ENCODE peak calls at places on chromosomes 4 and X, in six cellular contexts. Y is endothelial cell; R is GM20000; I is A549; B is epithelial cell of esophagus; N is CD8-positive, alpha-beta T cell. S is an unnamed sample.
A peak's percentile ranks its signal among the peaks of the same experiment; 100 is the strongest.

GRCh38 chrX:142233400-142233799 is 28.3 kb upstream of the MAGEC2 start:
- DNase-seq in Y (no peak), R (no peak), I (no peak), B (no peak), N (no peak), S (no peak)

GRCh38 chrX:104565791-104566687 is at the start of gene IL1RAPL2:
- DNase-seq in Y (peak; percentile 56), R (peak; percentile 11), I (peak; percentile 38), B (peak; percentile 62), N (no peak), S (peak; percentile 68)

GRCh38 chr4:40980318-40980883 is 230.6 kb downstream of the NSUN7 start:
- DNase-seq in Y (peak; percentile 6), R (peak; percentile 10), I (no peak), B (peak; percentile 48), N (no peak), S (no peak)

GRCh38 chr4:165198329-165198728 is 9.0 kb upstream of the KLHL2 start:
- DNase-seq in Y (no peak), R (no peak), I (no peak), B (peak; percentile 42), N (no peak), S (no peak)

GRCh38 chrX:104742345-104742744 is 176.3 kb downstream of the IL1RAPL2 start:
- DNase-seq in Y (no peak), R (no peak), I (no peak), B (peak; percentile 0), N (no peak), S (no peak)

GRCh38 chrX:105894721-105895120 is 72.4 kb downstream of the NRK start:
- DNase-seq in Y (no peak), R (no peak), I (no peak), B (no peak), N (no peak), S (no peak)

GRCh38 chr4:156188596-156188995 is 234.9 kb upstream of the CTSO start:
- DNase-seq in Y (no peak), R (no peak), I (no peak), B (no peak), N (no peak), S (no peak)

GRCh38 chr4:19034089-19034488 is 1012.5 kb upstream of the LCORL start:
- DNase-seq in Y (no peak), R (no peak), I (no peak), B (no peak), N (no peak), S (no peak)

GRCh38 chr4:4606321-4606720 is 64.5 kb upstream of the STX18 start:
- DNase-seq in Y (no peak), R (no peak), I (no peak), B (no peak), N (no peak), S (no peak)

GRCh38 chr4:2962614-2963184 is 507 bp downstream of the NOP14 start:
- DNase-seq in Y (peak; percentile 62), R (no peak), I (no peak), B (peak; percentile 48), N (no peak), S (peak; percentile 32)

GRCh38 chrX:148567779-148568178 is 67.4 kb downstream of the AFF2 start:
- DNase-seq in Y (no peak), R (no peak), I (no peak), B (no peak), N (no peak), S (no peak)

GRCh38 chr4:112343330-112343729 is 46.2 kb downstream of the ALPK1 start:
- DNase-seq in Y (no peak), R (no peak), I (no peak), B (no peak), N (no peak), S (no peak)

GRCh38 chrX:42247241-42247640 is 323.9 kb upstream of the CASK start:
- DNase-seq in Y (no peak), R (no peak), I (no peak), B (peak; percentile 14), N (no peak), S (no peak)

GRCh38 chrX:41003501-41004286 is 81.6 kb upstream of the USP9X start:
- DNase-seq in Y (no peak), R (no peak), I (no peak), B (no peak), N (no peak), S (no peak)

GRCh38 chr4:3199661-3200422 is 49.1 kb upstream of the MSANTD1 start:
- DNase-seq in Y (no peak), R (no peak), I (no peak), B (no peak), N (no peak), S (no peak)

GRCh38 chr4:165199722-165200121 is 7.6 kb upstream of the KLHL2 start:
- DNase-seq in Y (no peak), R (no peak), I (no peak), B (peak; percentile 84), N (no peak), S (peak; percentile 33)

GRCh38 chrX:47662144-47662657 is 3.2 kb upstream of the UXT start:
- DNase-seq in Y (no peak), R (no peak), I (no peak), B (peak; percentile 85), N (no peak), S (no peak)

GRCh38 chr4:174222266-174222872 is 61.1 kb downstream of the FBXO8 start:
- DNase-seq in Y (no peak), R (no peak), I (no peak), B (peak; percentile 42), N (peak; percentile 16), S (peak; percentile 12)

GRCh38 chrX:18617351-18617750 is 54.6 kb downstream of the RS1 start:
- DNase-seq in Y (no peak), R (no peak), I (peak; percentile 27), B (peak; percentile 87), N (no peak), S (peak; percentile 67)

GRCh38 chr4:127781303-127782024 is 658 bp upstream of the HSPA4L start:
- DNase-seq in Y (no peak), R (no peak), I (peak; percentile 15), B (peak; percentile 48), N (no peak), S (peak; percentile 40)

DNA sequence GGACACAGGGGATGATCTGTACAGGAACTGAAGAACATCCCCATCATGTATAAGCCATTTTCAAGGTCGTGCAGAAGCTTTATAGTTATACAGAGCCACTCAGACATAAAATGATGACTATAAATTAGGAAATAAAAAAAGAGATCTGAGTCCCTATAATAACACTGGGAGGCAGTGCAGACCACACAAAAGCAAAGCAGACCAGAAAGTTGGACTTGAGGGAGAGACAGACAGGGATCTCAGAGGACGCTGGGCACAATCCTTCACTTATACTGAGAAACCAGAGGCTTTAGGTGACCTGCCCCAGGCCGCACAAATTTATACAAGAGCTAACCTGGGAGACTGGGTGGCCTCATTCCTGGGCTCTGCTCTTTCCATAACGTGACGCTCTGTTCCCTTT is 70.5 kb downstream of the HADH start:
- DNase-seq in Y (peak; percentile 14), R (no peak), I (peak; percentile 6), B (peak; percentile 55), N (no peak), S (peak; percentile 17)
- TF ChIP-seq CTCF in Y (no peak), R (peak; percentile 14), I (peak; percentile 25), B (peak; percentile 44), N (no peak), S (no peak)

GRCh38 chr4:67875011-67875410 is 8.8 kb downstream of the TMPRSS11D start:
- DNase-seq in Y (no peak), R (no peak), I (no peak), B (peak; percentile 57), N (no peak), S (no peak)
- TF ChIP-seq CTCF in Y (no peak), R (no peak), I (no peak), B (no peak), N (no peak), S (no peak)

GRCh38 chr4:118883861-118884260 is 4.8 kb upstream of the SYNPO2 start:
- DNase-seq in Y (no peak), R (no peak), I (no peak), B (no peak), N (no peak), S (no peak)
- TF ChIP-seq CTCF in Y (no peak), R (no peak), I (no peak), B (no peak), N (no peak), S (no peak)

GRCh38 chr4:15882675-15883086 is 55.9 kb downstream of the FGFBP1 start:
- DNase-seq in Y (peak; percentile 47), R (peak; percentile 67), I (peak; percentile 37), B (peak; percentile 90), N (peak; percentile 51), S (peak; percentile 54)

GRCh38 chr4:15874671-15875070 is 63.9 kb downstream of the FGFBP1 start:
- DNase-seq in Y (no peak), R (no peak), I (no peak), B (no peak), N (no peak), S (no peak)

GRCh38 chr4:15875663-15876460 is 62.7 kb downstream of the FGFBP1 start:
- DNase-seq in Y (no peak), R (no peak), I (no peak), B (peak; percentile 80), N (no peak), S (no peak)

GRCh38 chr4:15873117-15873516 is 65.4 kb downstream of the FGFBP1 start:
- DNase-seq in Y (no peak), R (no peak), I (no peak), B (no peak), N (no peak), S (no peak)

DNA sequence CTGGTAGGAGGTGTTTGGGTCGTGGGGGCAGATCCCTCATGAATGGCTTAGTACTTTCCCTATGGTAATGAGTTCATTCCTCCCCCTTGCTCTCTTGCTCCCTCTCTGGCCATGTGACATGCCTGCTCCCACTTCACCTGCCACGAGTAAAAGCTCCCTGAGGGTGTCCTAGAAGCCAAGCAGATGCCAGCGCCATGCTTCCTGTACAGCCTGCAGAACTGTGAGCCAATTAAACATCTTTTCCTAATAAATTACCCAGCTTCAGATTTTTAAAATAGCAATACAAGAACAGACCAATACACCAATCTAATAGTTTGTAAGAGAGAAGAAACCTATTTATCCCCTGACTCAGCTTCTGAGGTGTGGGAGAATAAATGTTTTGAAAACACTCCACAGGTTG is 60.5 kb downstream of the FGFBP1 start:
- DNase-seq in Y (no peak), R (no peak), I (no peak), B (no peak), N (no peak), S (no peak)
- TF ChIP-seq CTCF in Y (no peak), R (no peak), I (no peak), B (no peak), N (no peak), S (no peak)

DNA sequence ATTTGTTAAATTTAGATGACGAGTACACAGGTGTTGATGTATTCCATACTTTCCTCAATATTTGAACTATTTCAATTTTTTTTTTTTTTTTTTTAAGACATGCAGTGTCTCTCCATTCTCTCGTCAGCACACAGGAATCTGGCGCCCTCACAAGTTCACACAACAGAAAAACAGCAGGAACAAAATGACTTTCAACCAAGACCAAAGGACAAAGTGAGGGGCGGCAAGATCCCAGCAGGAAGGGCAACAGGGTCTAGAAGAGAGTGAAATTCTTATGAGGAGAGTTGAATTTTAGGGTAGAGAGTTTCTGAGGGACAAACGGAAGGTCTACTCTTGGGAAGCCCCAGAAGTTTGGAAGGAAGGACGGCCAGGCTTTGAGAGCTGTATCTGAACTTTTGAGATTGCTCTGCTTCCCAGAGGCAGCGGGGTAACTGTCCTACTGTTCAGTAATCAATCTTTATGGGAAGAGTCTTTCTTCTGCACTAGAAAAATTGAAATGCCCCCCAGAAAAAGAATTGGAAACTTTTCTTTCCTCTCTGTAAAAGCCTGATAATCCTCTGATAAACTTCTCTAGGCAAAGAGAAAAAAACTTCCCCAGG is 760.2 kb downstream of the RAB28 start:
- DNase-seq in Y (no peak), R (no peak), I (no peak), B (peak; percentile 3), N (no peak), S (no peak)
- TF ChIP-seq CTCF in Y (no peak), R (no peak), I (no peak), B (no peak), N (no peak), S (no peak)

GRCh38 chr4:168631241-168632151 is 134.6 kb downstream of the PALLD start:
- DNase-seq in Y (peak; percentile 70), R (peak; percentile 14), I (peak; percentile 62), B (peak; percentile 73), N (no peak), S (peak; percentile 64)
- TF ChIP-seq CTCF in Y (peak; percentile 29), R (no peak), I (peak; percentile 27), B (peak; percentile 18), N (no peak), S (no peak)